ENCODE peak calls at places on chromosomes 6 and 20, in four cellular contexts. W is mammary epithelial cell, I is heart right ventricle, V is A549. E is an unnamed sample.

GRCh38 chr6:126650931-126651330 is 311.0 kb downstream of the CENPW start:
- DNase-seq in W (no peak), I (no peak), V (no peak), E (no peak)

GRCh38 chr6:25942561-25943147 is 12.2 kb upstream of the SLC17A2 start:
- DNase-seq in W (peak; percentile 35), I (no peak), V (peak; percentile 64), E (no peak)

GRCh38 chr20:13816757-13817156 is 31.9 kb downstream of the NDUFAF5 start:
- DNase-seq in W (no peak), I (no peak), V (no peak), E (no peak)

GRCh38 chr6:169853196-169854082 is 102.0 kb downstream of the ERMARD start:
- DNase-seq in W (no peak), I (no peak), V (no peak), E (no peak)

GRCh38 chr20:61803903-61804804 is 261.5 kb downstream of the TAF4 start:
- DNase-seq in W (peak; percentile 41), I (no peak), V (no peak), E (no peak)

GRCh38 chr20:19170148-19170547 is 42.3 kb upstream of the SLC24A3 start:
- DNase-seq in W (no peak), I (no peak), V (no peak), E (no peak)

GRCh38 chr6:117976030-117976651 is 69.1 kb downstream of the SLC35F1 start:
- DNase-seq in W (peak; percentile 30), I (peak; percentile 17), V (peak; percentile 54), E (peak; percentile 18)

GRCh38 chr6:48689498-48689897 is 578.5 kb upstream of the PTCHD4 start:
- DNase-seq in W (no peak), I (no peak), V (no peak), E (no peak)

GRCh38 chr20:36540551-36541211 is 638 bp upstream of the MYL9 start:
- DNase-seq in W (no peak), I (peak; percentile 31), V (no peak), E (no peak)

DNA sequence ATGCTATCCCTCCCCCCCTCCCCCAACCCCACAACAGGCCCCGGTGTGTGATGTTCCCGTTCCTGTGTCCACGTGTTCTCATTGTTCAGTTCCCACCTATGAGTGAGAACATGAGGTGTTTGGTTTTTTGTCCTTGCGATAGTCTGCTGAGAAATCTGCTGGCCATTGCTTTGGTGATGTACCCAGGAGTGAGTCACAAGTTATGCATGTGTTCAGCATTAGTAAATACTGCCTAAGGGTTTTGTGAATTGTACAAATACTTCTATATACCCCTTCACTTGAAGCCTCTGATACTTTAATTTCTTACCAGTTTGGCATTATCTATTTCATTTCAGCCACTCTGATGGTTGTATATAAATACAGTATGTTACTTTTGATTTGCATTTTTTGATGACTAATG is 711.3 kb upstream of the GJE1 start:
- DNase-seq in W (peak; percentile 80), I (no peak), V (peak; percentile 72), E (peak; percentile 49)
- H3K27ac ChIP-seq in W (peak overlapping the region; percentile 63), I (no peak overlapping the region), V (peak overlapping the region; percentile 73), E (peak overlapping the region; percentile 22)

GRCh38 chr6:11392778-11393507 is 144.6 kb upstream of the TMEM170B start:
- DNase-seq in W (no peak), I (no peak), V (peak; percentile 80), E (no peak)

GRCh38 chr6:11398451-11399326 is 138.9 kb upstream of the TMEM170B start:
- DNase-seq in W (no peak), I (no peak), V (peak; percentile 27), E (no peak)

GRCh38 chr6:11396860-11397259 is 140.7 kb upstream of the TMEM170B start:
- DNase-seq in W (no peak), I (no peak), V (no peak), E (no peak)

GRCh38 chr6:11393713-11394627 is 143.6 kb upstream of the TMEM170B start:
- DNase-seq in W (peak; percentile 26), I (no peak), V (no peak), E (no peak)

DNA sequence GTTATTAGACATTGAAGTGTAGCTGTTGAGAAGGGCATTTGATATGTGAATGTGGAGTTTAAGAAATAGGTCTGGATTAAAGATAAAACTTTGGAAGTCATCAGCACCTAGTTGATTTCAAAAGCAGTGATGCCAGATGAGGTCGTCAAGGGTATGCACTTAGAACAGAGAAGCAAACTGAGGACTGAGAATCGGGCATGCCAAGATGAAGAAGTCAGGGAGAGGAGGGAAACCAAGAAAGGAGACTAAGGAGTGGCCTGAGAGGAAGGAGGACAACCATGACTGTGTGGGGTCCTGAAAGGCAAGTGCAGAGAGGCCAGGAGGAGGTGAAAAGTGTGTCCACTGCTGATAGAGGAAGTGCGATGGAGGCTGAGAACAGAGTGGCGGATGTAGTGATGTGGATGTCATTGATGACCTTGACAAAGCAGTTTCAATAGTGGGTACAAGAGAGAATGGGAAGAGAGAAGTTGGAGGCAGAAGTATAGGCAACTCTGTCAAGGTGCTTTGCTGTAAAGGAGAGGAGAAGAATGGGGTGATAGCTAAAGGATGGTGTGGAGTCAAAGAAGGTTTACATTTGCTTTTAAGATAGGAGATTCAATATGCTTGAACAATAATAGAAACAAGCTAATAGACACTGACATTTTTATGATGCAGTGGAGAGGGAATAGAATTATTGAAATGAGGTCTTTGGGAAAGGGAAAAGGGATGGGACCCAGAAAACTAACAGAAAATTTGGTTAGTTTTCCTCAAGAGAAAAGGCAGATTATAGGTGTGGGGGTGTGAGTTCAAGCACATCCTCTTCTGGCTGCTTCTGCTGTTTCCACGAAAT is 139.7 kb upstream of the TMEM170B start:
- DNase-seq in W (no peak), I (no peak), V (no peak), E (no peak)
- H3K27ac ChIP-seq in W (no peak overlapping the region), I (no peak overlapping the region), V (peak overlapping the region; percentile 56), E (no peak overlapping the region)

DNA sequence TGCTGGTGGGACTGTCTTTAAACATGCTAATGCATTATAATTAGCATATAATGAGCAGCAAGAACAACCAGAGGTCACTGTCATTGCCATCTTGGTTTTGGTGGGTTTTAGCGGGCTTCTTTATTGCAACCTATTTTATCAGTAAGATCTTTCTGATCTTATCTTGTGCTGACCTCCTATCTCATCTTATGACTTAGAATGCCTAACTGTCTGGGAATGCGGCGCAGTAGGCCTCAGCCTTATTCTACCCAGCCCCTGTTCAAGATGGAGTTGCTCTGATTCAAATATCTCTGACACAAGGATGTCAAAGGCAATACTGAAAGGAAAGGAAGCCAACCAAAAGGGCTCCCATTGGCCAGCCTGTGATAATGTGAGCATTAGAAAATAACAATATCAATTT is 29.8 kb upstream of the SEC63 start:
- DNase-seq in W (no peak), I (no peak), V (no peak), E (no peak)
- H3K27ac ChIP-seq in W (no peak overlapping the region), I (no peak overlapping the region), V (no peak overlapping the region), E (no peak overlapping the region)

GRCh38 chr20:38165966-38166706 is 1.1 kb upstream of the TGM2 start:
- DNase-seq in W (peak; percentile 65), I (no peak), V (no peak), E (no peak)
- H3K27ac ChIP-seq in W (peak overlapping the region; percentile 4), I (peak overlapping the region; percentile 94), V (peak overlapping the region; percentile 93), E (peak overlapping the region; percentile 82)

GRCh38 chr6:53543341-53544010 is 1.4 kb downstream of the GCLC start:
- DNase-seq in W (no peak), I (no peak), V (no peak), E (no peak)
- H3K27ac ChIP-seq in W (peak overlapping the region; percentile 85), I (peak overlapping the region; percentile 94), V (peak overlapping the region; percentile 95), E (peak overlapping the region; percentile 77)